ENCODE peak calls at places on chromosomes 13 and 19, in seven cellular contexts. T is tibial nerve, S is H9, U is AG10803, B is epithelial cell of esophagus, V is cardiac muscle cell, I is foreskin fibroblast. M is an unnamed sample.

GRCh38 chr13:98242403-98242802 is 65.3 kb upstream of the RNF113B start:
- DNase-seq in U (no peak), I (no peak), V (no peak), B (no peak), S (no peak), T (no peak), M (no peak)

GRCh38 chr19:41887711-41888382 is 4.9 kb downstream of the ARHGEF1 start:
- DNase-seq in U (no peak), I (no peak), S (peak), T (no peak), V (no peak), B (peak), M (no peak)

GRCh38 chr19:29687897-29688728 is 22.9 kb downstream of the PLEKHF1 start:
- DNase-seq in T (no peak), V (no peak), U (peak), I (peak), S (no peak), B (peak), M (no peak)

GRCh38 chr13:33467556-33467955 is 182.0 kb upstream of the STARD13 start:
- DNase-seq in U (no peak), S (no peak), I (no peak), V (no peak), B (no peak), T (no peak), M (no peak)

GRCh38 chr19:44696939-44697669 is 1.8 kb upstream of the CEACAM16 start:
- DNase-seq in U (no peak), S (peak), V (no peak), T (no peak), I (no peak), B (no peak), M (no peak)

GRCh38 chr13:34869737-34870136 is 72.3 kb upstream of the NBEA start:
- DNase-seq in T (no peak), S (no peak), V (no peak), I (no peak), U (no peak), B (no peak), M (no peak)

GRCh38 chr13:42215578-42216421 is 56.2 kb upstream of the AKAP11 start:
- DNase-seq in T (no peak), B (peak), S (peak), I (peak), U (peak), V (peak), M (peak)

GRCh38 chr13:96238861-96239260 is 149.0 kb downstream of the HS6ST3 start:
- DNase-seq in I (no peak), V (no peak), S (no peak), U (no peak), B (peak), T (no peak), M (no peak)

GRCh38 chr13:77784531-77784930 is 87.0 kb downstream of the SLAIN1 start:
- DNase-seq in V (no peak), U (no peak), B (no peak), T (no peak), S (no peak), I (no peak), M (no peak)

GRCh38 chr13:60931858-60932546 is 483.6 kb downstream of the PCDH20 start:
- DNase-seq in U (no peak), V (no peak), I (no peak), T (no peak), B (peak), S (no peak), M (no peak)

GRCh38 chr13:23842406-23842805 is 46.8 kb downstream of the MIPEP start:
- DNase-seq in S (no peak), I (no peak), V (peak), B (no peak), T (no peak), U (no peak), M (no peak)

GRCh38 chr13:99572131-99572530 is 70.9 kb downstream of the TM9SF2 start:
- DNase-seq in B (no peak), V (no peak), S (no peak), U (peak), T (no peak), I (peak), M (no peak)

GRCh38 chr13:78029891-78030290 is 111.3 kb upstream of the EDNRB start:
- DNase-seq in V (no peak), U (no peak), T (no peak), I (no peak), B (no peak), S (no peak), M (no peak)

GRCh38 chr19:43501661-43502418 is 2.7 kb downstream of the PHLDB3 start:
- DNase-seq in I (no peak), U (no peak), B (no peak), S (peak), T (no peak), V (no peak), M (no peak)

GRCh38 chr13:23739597-23739996 is 149.6 kb downstream of the MIPEP start:
- DNase-seq in B (peak), V (peak), T (no peak), U (no peak), S (no peak), I (no peak), M (no peak)

GRCh38 chr19:22517496-22518411 is 95.6 kb upstream of the ZNF98 start:
- DNase-seq in V (no peak), T (no peak), S (no peak), I (no peak), B (no peak), U (no peak), M (no peak)

GRCh38 chr13:28415994-28416411 is 78.9 kb downstream of the FLT1 start:
- DNase-seq in U (no peak), I (no peak), S (no peak), B (peak), T (no peak), V (no peak), M (peak)

GRCh38 chr19:42023121-42023942 is 29.3 kb upstream of the ATP1A3 start:
- DNase-seq in B (peak), T (no peak), V (peak), U (peak), I (peak), S (peak), M (no peak)

GRCh38 chr13:33110713-33111413 is 94.6 kb downstream of the KL start:
- DNase-seq in T (peak), B (no peak), I (peak), S (no peak), V (no peak), U (peak), M (no peak)

GRCh38 chr13:110731072-110731471 is 17.6 kb downstream of the ING1 start:
- DNase-seq in U (no peak), B (no peak), I (no peak), V (no peak), T (no peak), S (no peak), M (no peak)

GRCh38 chr19:46599716-46600392 is 1.3 kb upstream of the CALM3 start:
- DNase-seq in U (no peak), I (no peak), B (no peak), T (no peak), V (no peak), S (peak), M (no peak)

GRCh38 chr13:49615844-49616687 is 12.2 kb upstream of the ARL11 start:
- DNase-seq in U (no peak), B (no peak), I (no peak), T (no peak), S (no peak), V (no peak), M (no peak)

GRCh38 chr19:56333506-56333905 is 18.9 kb upstream of the ZSCAN5A start:
- DNase-seq in T (no peak), V (peak), S (no peak), I (peak), B (peak), U (peak), M (peak)

GRCh38 chr13:41409611-41410010 is 47.7 kb upstream of the RGCC start:
- DNase-seq in I (no peak), B (no peak), S (no peak), T (no peak), U (peak), V (no peak), M (no peak)

GRCh38 chr19:20367811-20368294 is 197.7 kb downstream of the ZNF737 start:
- DNase-seq in B (peak), U (no peak), T (no peak), S (peak), I (no peak), V (peak), M (no peak)

GRCh38 chr13:78709028-78709427 is 50.1 kb upstream of the OBI1 start:
- DNase-seq in U (no peak), I (no peak), T (no peak), S (no peak), V (no peak), B (peak), M (no peak)

GRCh38 chr13:29162638-29163037 is 342.5 kb downstream of the MTUS2 start:
- DNase-seq in U (peak), V (no peak), T (no peak), S (no peak), B (no peak), I (peak), M (no peak)

GRCh38 chr19:44893704-44894103 is 2.6 kb downstream of the TOMM40 start:
- DNase-seq in B (no peak), S (no peak), I (no peak), T (no peak), U (no peak), V (no peak), M (no peak)

GRCh38 chr19:28065026-28065425 is 1147.9 kb downstream of the UQCRFS1 start:
- DNase-seq in B (no peak), I (no peak), T (no peak), V (no peak), U (peak), S (no peak), M (no peak)

GRCh38 chr19:7224995-7225394 is 69.2 kb downstream of the INSR start:
- DNase-seq in B (no peak), T (no peak), V (no peak), I (no peak), S (no peak), U (no peak), M (no peak)

GRCh38 chr13:59755647-59756290 is 408.0 kb downstream of the DIAPH3 start:
- DNase-seq in U (no peak), T (no peak), B (peak), I (no peak), S (no peak), V (no peak), M (no peak)

GRCh38 chr19:30344446-30345425 is 27.4 kb upstream of the ZNF536 start:
- DNase-seq in T (no peak), I (peak), V (no peak), U (peak), S (no peak), B (no peak), M (no peak)

DNA sequence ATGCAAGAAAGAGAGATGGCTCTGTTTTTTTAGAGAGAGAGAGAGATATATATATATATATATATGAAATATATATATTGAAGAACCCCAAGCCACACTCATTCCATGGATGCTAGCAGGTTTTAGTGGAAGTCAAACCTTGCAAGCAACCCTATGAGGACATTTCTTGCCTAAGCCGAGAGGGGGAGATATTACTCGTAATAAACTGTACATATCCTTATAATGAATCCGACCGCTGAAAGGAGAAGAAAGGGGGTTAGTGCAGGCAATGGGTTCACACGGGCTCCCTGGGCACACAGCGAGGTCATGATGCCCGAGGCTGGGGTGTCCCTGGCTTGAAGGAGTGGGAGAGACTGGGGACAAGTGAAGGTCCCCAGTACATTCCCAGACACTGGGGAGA is 78.3 kb downstream of the IER2 start:
- DNase-seq in S (no peak), V (no peak), T (no peak), U (no peak), I (no peak), B (no peak), M (no peak)
- TF ChIP-seq CTCF in S (no peak), V (no peak), T (no peak), U (peak), I (no peak), B (no peak), M (no peak)

GRCh38 chr13:105316731-105317130 is 1218.7 kb downstream of the EFNB2 start:
- DNase-seq in U (no peak), V (peak), S (no peak), I (no peak), B (no peak), T (no peak), M (no peak)

GRCh38 chr13:105307776-105308175 is 1227.7 kb downstream of the EFNB2 start:
- DNase-seq in V (no peak), U (no peak), T (no peak), S (no peak), I (no peak), B (no peak), M (no peak)

GRCh38 chr13:105312906-105313305 is 1222.6 kb downstream of the EFNB2 start:
- DNase-seq in I (no peak), T (no peak), S (no peak), V (no peak), U (no peak), B (no peak), M (no peak)

GRCh38 chr13:105311094-105311493 is 1224.4 kb downstream of the EFNB2 start:
- DNase-seq in T (no peak), U (no peak), I (no peak), V (no peak), B (peak), S (no peak), M (no peak)
- TF ChIP-seq CTCF in T (no peak), U (no peak), I (no peak), V (no peak), B (no peak), S (no peak), M (no peak)

GRCh38 chr19:1218751-1219567 is 13.4 kb downstream of the STK11 start:
- DNase-seq in U (no peak), S (no peak), B (no peak), T (no peak), I (no peak), V (no peak), M (no peak)

GRCh38 chr19:1219786-1220451 is 14.3 kb downstream of the STK11 start:
- DNase-seq in S (no peak), T (no peak), V (no peak), I (no peak), B (no peak), U (no peak), M (no peak)

GRCh38 chr19:1214862-1215731 is 9.5 kb downstream of the STK11 start:
- DNase-seq in I (no peak), B (peak), V (no peak), T (no peak), S (no peak), U (no peak), M (no peak)

GRCh38 chr19:1216756-1217155 is 11.2 kb downstream of the STK11 start:
- DNase-seq in S (no peak), U (no peak), T (no peak), I (no peak), B (no peak), V (no peak), M (no peak)

GRCh38 chr19:1217366-1217765 is 11.8 kb downstream of the STK11 start:
- DNase-seq in B (no peak), T (no peak), S (no peak), I (no peak), U (no peak), V (no peak), M (no peak)
- TF ChIP-seq CTCF in B (no peak), T (no peak), S (no peak), I (no peak), U (no peak), V (no peak), M (no peak)

GRCh38 chr13:27383104-27383921 is 41.1 kb upstream of the GTF3A start:
- DNase-seq in B (peak), T (no peak), I (no peak), U (no peak), S (peak), V (no peak), M (no peak)
- TF ChIP-seq CTCF in B (no peak), T (no peak), I (no peak), U (no peak), S (peak), V (no peak), M (no peak)

DNA sequence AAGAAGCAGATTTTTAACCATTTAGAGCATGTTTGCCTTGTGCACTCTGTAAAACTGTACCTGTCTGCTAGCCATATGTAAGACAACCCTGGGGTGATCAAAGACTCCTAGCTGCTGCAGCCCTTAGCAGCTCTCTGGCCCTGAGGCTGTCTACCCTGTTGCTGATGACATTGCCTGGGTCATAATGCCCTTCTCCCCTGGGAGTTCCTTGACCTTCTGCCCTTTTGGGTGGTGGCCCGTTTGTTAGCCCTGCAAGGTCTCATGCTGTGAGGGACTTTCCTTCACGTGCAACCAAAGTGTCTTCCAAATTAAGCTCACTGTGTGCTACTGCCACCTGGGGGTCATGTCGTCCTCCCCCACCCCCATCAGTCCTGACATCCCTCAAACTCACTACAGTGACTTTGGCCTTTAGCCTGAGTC is 7.4 kb downstream of the GPC6 start:
- DNase-seq in U (no peak), S (peak), B (no peak), V (no peak), T (no peak), I (no peak), M (no peak)
- TF ChIP-seq CTCF in U (no peak), S (peak), B (no peak), V (peak), T (no peak), I (peak), M (no peak)

DNA sequence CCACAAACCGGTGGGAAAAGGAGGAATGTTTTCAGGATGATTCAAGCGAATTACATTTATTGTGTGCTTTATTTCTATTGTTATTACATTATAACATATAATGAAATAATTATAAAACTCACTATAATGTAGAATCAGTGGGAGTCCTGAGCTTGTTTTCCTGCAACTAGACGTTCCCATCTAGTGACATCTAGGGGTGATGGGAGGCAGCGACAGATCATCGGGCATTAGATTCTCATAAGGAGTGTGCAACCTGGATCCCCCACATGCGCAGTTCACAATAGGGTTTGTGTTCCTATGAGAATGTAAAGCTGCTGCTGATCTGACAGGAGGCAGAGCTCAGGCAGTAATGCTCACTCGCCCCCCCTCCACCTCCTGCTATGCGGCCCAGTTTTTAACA is 54.5 kb downstream of the SPTBN4 start:
- DNase-seq in S (no peak), T (no peak), B (peak), I (no peak), V (no peak), U (peak), M (no peak)
- TF ChIP-seq CTCF in S (peak), T (no peak), B (peak), I (peak), V (peak), U (peak), M (no peak)

GRCh38 chr19:38211779-38212178 is 12.2 kb downstream of the DPF1 start:
- DNase-seq in B (no peak), S (peak), V (no peak), T (no peak), U (no peak), I (no peak), M (no peak)

GRCh38 chr19:38210458-38210987 is 13.5 kb downstream of the DPF1 start:
- DNase-seq in B (no peak), U (no peak), I (no peak), V (peak), T (peak), S (peak), M (no peak)

GRCh38 chr19:38209152-38209551 is 14.9 kb downstream of the DPF1 start:
- DNase-seq in T (no peak), U (no peak), S (peak), B (no peak), V (no peak), I (no peak), M (no peak)

GRCh38 chr19:38209671-38210457 is 14.2 kb downstream of the DPF1 start:
- DNase-seq in B (no peak), I (peak), U (peak), V (peak), S (peak), T (peak), M (no peak)

DNA sequence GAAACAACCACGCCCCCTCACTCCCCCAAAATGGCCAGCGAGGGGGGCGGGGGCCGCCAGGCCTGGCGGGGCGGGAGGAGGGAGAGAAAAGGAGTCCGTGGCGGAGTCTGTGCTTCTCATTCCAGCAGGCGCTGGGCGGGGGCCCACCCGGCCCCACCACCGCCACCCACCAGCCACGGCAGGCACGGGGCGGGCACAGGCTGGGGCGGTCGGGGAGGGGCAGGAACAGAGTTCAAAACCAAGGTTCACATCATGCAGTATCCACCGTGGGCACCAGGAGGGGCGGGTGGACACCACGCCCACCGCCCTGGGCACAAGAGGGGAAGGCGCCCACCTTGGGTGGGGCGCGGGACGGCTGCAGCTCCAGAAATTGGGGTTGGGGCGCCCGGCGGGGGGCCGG is 12.8 kb downstream of the DPF1 start:
- DNase-seq in T (no peak), I (no peak), U (no peak), V (no peak), S (peak), B (no peak), M (no peak)
- TF ChIP-seq CTCF in T (no peak), I (no peak), U (no peak), V (no peak), S (peak), B (no peak), M (no peak)

GRCh38 chr19:18742838-18743237 is 48.3 kb downstream of the COMP start:
- DNase-seq in U (no peak), I (no peak), B (no peak), S (peak), T (no peak), V (no peak), M (no peak)
- TF ChIP-seq CTCF in U (no peak), I (no peak), B (no peak), S (no peak), T (no peak), V (no peak), M (no peak)

GRCh38 chr13:114115191-114115671 is 17.2 kb downstream of the RASA3 start:
- DNase-seq in I (peak), U (peak), S (no peak), T (peak), B (peak), V (no peak), M (peak)
- TF ChIP-seq CTCF in I (no peak), U (peak), S (no peak), T (no peak), B (no peak), V (peak), M (peak)

DNA sequence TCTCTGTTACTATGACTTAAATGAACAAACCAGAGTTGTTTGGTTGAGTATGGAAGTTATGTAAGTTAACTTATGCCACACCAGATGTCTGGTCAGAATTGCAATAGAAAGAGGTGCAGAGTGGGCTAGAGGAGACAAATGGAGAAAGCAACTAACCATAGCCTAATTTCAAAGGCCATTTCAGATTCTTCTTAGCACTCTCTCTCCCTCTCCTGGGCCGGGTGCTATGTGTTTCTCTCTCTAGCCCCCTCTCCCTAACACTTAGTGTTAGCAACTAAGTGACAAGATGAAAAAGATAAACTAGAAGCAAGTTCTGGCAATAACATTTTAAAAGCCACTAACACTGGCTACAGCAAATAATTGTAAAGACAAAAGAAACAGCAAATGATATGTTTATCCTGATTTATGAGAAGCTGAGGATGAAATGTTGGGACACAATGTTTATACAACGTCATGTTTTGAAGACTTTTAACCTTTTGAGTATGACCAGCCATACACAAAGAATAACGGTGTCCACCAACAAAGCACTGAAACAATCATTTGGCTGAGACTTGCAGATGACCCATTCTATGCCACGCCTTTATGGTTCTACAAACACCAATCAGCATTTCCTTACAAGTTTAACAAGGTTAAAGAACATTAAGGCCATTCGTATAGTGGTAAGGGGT is 18.6 kb downstream of the SERPINE3 start:
- DNase-seq in B (no peak), T (no peak), U (peak), I (no peak), S (no peak), V (no peak), M (no peak)
- TF ChIP-seq CTCF in B (no peak), T (no peak), U (no peak), I (no peak), S (peak), V (no peak), M (no peak)

M was measured in HL-60.